ENCODE peak calls at places on chromosome 17, in six cellular contexts. Y is IMR-90, U is H9, N is H1, F is trophoblast cell, Z is neuronal stem cell. H is an unnamed sample.

GRCh38 chr17:70405492-70406220 is 236.3 kb downstream of the KCNJ2 start:
- DNase-seq in Y (peak), U (no peak), N (no peak), F (no peak), Z (no peak), H (peak)

GRCh38 chr17:28563475-28563874 is 7.8 kb downstream of the PIGS start:
- DNase-seq in Y (peak), U (no peak), N (no peak), F (no peak), Z (no peak), H (peak)

GRCh38 chr17:55177914-55178217 is 86.9 kb upstream of the HLF start:
- DNase-seq in Y (no peak), U (no peak), N (no peak), F (no peak), Z (no peak), H (no peak)

GRCh38 chr17:31674717-31675349 is 184.2 kb downstream of the COPRS start:
- DNase-seq in Y (peak), U (no peak), N (no peak), F (no peak), Z (no peak), H (peak)

GRCh38 chr17:80195671-80196529 is 24.2 kb downstream of the SGSH start:
- DNase-seq in Y (no peak), U (peak), N (no peak), F (no peak), Z (no peak), H (peak)

GRCh38 chr17:76083536-76083935 is 4.6 kb downstream of the ZACN start:
- DNase-seq in Y (no peak), U (no peak), N (no peak), F (no peak), Z (no peak), H (no peak)

GRCh38 chr17:62696726-62697490 is 69.4 kb downstream of the MRC2 start:
- DNase-seq in Y (no peak), U (no peak), N (no peak), F (no peak), Z (no peak), H (no peak)

GRCh38 chr17:69733171-69734014 is 318.9 kb downstream of the MAP2K6 start:
- DNase-seq in Y (peak), U (no peak), N (no peak), F (peak), Z (no peak), H (peak)

GRCh38 chr17:40564883-40565744 is at the start of gene CCR7:
- DNase-seq in Y (no peak), U (peak), N (no peak), F (no peak), Z (no peak), H (no peak)

GRCh38 chr17:7703584-7704574 is 1.1 kb upstream of the EFNB3 start:
- DNase-seq in Y (no peak), U (peak), N (peak), F (no peak), Z (peak), H (peak)

GRCh38 chr17:82933911-82934310 is 94.1 kb upstream of the ZNF750 start:
- DNase-seq in Y (no peak), U (no peak), N (no peak), F (no peak), Z (no peak), H (no peak)

GRCh38 chr17:41403409-41404023 is 6.1 kb upstream of the KRT31 start:
- DNase-seq in Y (no peak), U (no peak), N (no peak), F (no peak), Z (no peak), H (no peak)

GRCh38 chr17:40552806-40553693 is 12.2 kb downstream of the CCR7 start:
- DNase-seq in Y (no peak), U (peak), N (no peak), F (no peak), Z (no peak), H (no peak)

GRCh38 chr17:80761421-80761871 is 216.8 kb downstream of the RPTOR start:
- DNase-seq in Y (peak), U (no peak), N (no peak), F (peak), Z (no peak), H (peak)

GRCh38 chr17:57918017-57918895 is 37.0 kb downstream of the CUEDC1 start:
- DNase-seq in Y (peak), U (no peak), N (no peak), F (no peak), Z (no peak), H (peak)

GRCh38 chr17:50680126-50680525 is 27.6 kb downstream of the ANKRD40 start:
- DNase-seq in Y (no peak), U (no peak), N (no peak), F (no peak), Z (no peak), H (no peak)

GRCh38 chr17:66960623-66961022 is 3.9 kb upstream of the CACNG4 start:
- DNase-seq in Y (no peak), U (no peak), N (no peak), F (no peak), Z (no peak), H (no peak)

GRCh38 chr17:45857977-45858708 is 13.5 kb downstream of the SPPL2C start:
- DNase-seq in Y (peak), U (peak), N (no peak), F (peak), Z (peak), H (peak)

GRCh38 chr17:80892900-80893603 is 98.6 kb upstream of the CHMP6 start:
- DNase-seq in Y (peak), U (no peak), N (no peak), F (peak), Z (no peak), H (peak)

GRCh38 chr17:15516150-15516549 is 47.1 kb downstream of the TVP23C start:
- DNase-seq in Y (peak), U (no peak), N (no peak), F (no peak), Z (no peak), H (peak)

GRCh38 chr17:27430882-27431491 is 25.3 kb upstream of the KSR1 start:
- DNase-seq in Y (peak), U (peak), N (peak), F (peak), Z (peak), H (peak)

GRCh38 chr17:49494937-49495841 is at the start of gene NGFR:
- DNase-seq in Y (peak), U (peak), N (no peak), F (peak), Z (peak), H (peak)

GRCh38 chr17:42484304-42484703 is 25.6 kb downstream of the ATP6V0A1 start:
- DNase-seq in Y (no peak), U (no peak), N (no peak), F (no peak), Z (no peak), H (no peak)

GRCh38 chr17:46942441-46943217 is 19.7 kb downstream of the GOSR2 start:
- DNase-seq in Y (peak), U (peak), N (peak), F (peak), Z (peak), H (peak)

GRCh38 chr17:1762233-1762905 is 509 bp downstream of the SERPINF1 start:
- DNase-seq in Y (peak), U (no peak), N (no peak), F (peak), Z (no peak), H (no peak)

GRCh38 chr17:44310612-44311376 is 2.4 kb downstream of the RUNDC3A start:
- DNase-seq in Y (no peak), U (peak), N (no peak), F (no peak), Z (no peak), H (no peak)

GRCh38 chr17:78708510-78708973 is 73.5 kb downstream of the CYTH1 start:
- DNase-seq in Y (peak), U (peak), N (peak), F (peak), Z (peak), H (peak)

GRCh38 chr17:65984299-65984698 is 207.6 kb downstream of the CEP112 start:
- DNase-seq in Y (peak), U (no peak), N (no peak), F (no peak), Z (no peak), H (no peak)

GRCh38 chr17:77124192-77124908 is 16.4 kb upstream of the SEC14L1 start:
- DNase-seq in Y (peak), U (no peak), N (no peak), F (peak), Z (no peak), H (peak)

GRCh38 chr17:56440391-56440790 is 153.1 kb upstream of the NOG start:
- DNase-seq in Y (peak), U (no peak), N (no peak), F (peak), Z (no peak), H (no peak)

GRCh38 chr17:19744922-19745757 is 3.0 kb downstream of the ALDH3A1 start:
- DNase-seq in Y (peak), U (peak), N (peak), F (peak), Z (peak), H (peak)

GRCh38 chr17:72775914-72776313 is 316.6 kb downstream of the SLC39A11 start:
- DNase-seq in Y (no peak), U (no peak), N (no peak), F (no peak), Z (no peak), H (no peak)
- H4K91ac ChIP-seq in Y (no peak), U (no peak), N (no peak), F (no peak), Z (no peak), H (no peak)

DNA sequence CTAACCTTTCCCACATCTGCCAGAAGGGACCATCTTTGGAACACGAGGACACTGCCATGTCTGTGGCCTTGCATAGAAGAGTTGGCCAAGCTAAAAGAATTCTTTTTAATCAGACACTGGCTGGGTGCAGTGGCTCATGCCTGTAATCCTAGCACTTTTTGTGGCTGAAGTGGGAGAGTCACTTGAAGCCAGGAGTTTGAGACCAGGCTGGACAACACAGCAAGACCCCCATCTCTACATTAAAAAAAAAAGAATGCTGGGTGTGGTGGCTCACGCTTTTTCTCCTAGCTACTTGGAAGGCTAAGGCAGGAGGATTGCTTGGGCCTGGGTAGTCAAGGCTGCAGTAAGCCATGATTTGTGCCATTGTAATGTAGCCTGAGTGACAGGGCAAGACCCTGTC is 9.3 kb upstream of the DUSP14 start:
- DNase-seq in Y (no peak), U (no peak), N (no peak), F (no peak), Z (no peak), H (no peak)
- H3K27ac ChIP-seq in Y (no peak), U (no peak), N (no peak), F (no peak), Z (no peak), H (no peak)

GRCh38 chr17:10059684-10060211 is 138.7 kb downstream of the GAS7 start:
- DNase-seq in Y (peak), U (no peak), N (no peak), F (no peak), Z (no peak), H (peak)
- H4K91ac ChIP-seq in Y (no peak), U (no peak), N (no peak), F (no peak), Z (no peak), H (no peak)

GRCh38 chr17:14303343-14304221 is 2.7 kb downstream of the HS3ST3B1 start:
- DNase-seq in Y (no peak), U (peak), N (no peak), F (peak), Z (no peak), H (peak)
- H3K27ac ChIP-seq in Y (peak), U (no peak), N (no peak), F (no peak), Z (peak), H (no peak)